ENCODE peak calls at places on chromosomes 12 and 14, in six cellular contexts. One of them, this sample, is unnamed.

GRCh38 chr12:124371970-124372555 is 77.2 kb downstream of the RFLNA start:
- DNase-seq in NCI-H1092: no peak
- DNase-seq in astrocyte of the spinal cord: no peak
- DNase-seq in fibroblast of lung: no peak
- DNase-seq in RCC 7860: no peak
- DNase-seq in NCI-H1417: no peak
- DNase-seq in this sample: no peak

GRCh38 chr12:4282892-4283511 is 9.4 kb downstream of the CCND2 start:
- DNase-seq in NCI-H1092: no peak
- DNase-seq in astrocyte of the spinal cord: no peak
- DNase-seq in fibroblast of lung: no peak
- DNase-seq in RCC 7860: no peak
- DNase-seq in NCI-H1417: no peak
- DNase-seq in this sample: no peak

GRCh38 chr12:112996501-112996900 is 18.2 kb downstream of the OAS2 start:
- DNase-seq in NCI-H1092: no peak
- DNase-seq in astrocyte of the spinal cord: no peak
- DNase-seq in fibroblast of lung: no peak
- DNase-seq in RCC 7860: no peak
- DNase-seq in NCI-H1417: no peak
- DNase-seq in this sample: no peak

GRCh38 chr12:96205909-96206308 is 11.7 kb downstream of the ELK3 start:
- DNase-seq in NCI-H1092: no peak
- DNase-seq in astrocyte of the spinal cord: no peak
- DNase-seq in fibroblast of lung: no peak
- DNase-seq in RCC 7860: no peak
- DNase-seq in NCI-H1417: no peak
- DNase-seq in this sample: no peak

GRCh38 chr12:81181701-81182100 is 103.8 kb downstream of the ACSS3 start:
- DNase-seq in NCI-H1092: no peak
- DNase-seq in astrocyte of the spinal cord: peak
- DNase-seq in fibroblast of lung: no peak
- DNase-seq in RCC 7860: no peak
- DNase-seq in NCI-H1417: no peak
- DNase-seq in this sample: no peak

GRCh38 chr14:95489163-95489887 is 27.1 kb downstream of the SYNE3 start:
- DNase-seq in NCI-H1092: no peak
- DNase-seq in astrocyte of the spinal cord: peak
- DNase-seq in fibroblast of lung: peak
- DNase-seq in RCC 7860: no peak
- DNase-seq in NCI-H1417: no peak
- DNase-seq in this sample: no peak

GRCh38 chr12:69405466-69405865 is 45.9 kb downstream of the YEATS4 start:
- DNase-seq in NCI-H1092: no peak
- DNase-seq in astrocyte of the spinal cord: peak
- DNase-seq in fibroblast of lung: peak
- DNase-seq in RCC 7860: peak
- DNase-seq in NCI-H1417: no peak
- DNase-seq in this sample: peak

GRCh38 chr12:25518512-25518911 is 34.6 kb downstream of the LMNTD1 start:
- DNase-seq in NCI-H1092: no peak
- DNase-seq in astrocyte of the spinal cord: peak
- DNase-seq in fibroblast of lung: no peak
- DNase-seq in RCC 7860: peak
- DNase-seq in NCI-H1417: no peak
- DNase-seq in this sample: peak

GRCh38 chr12:132284618-132285310 is 44.6 kb downstream of the GALNT9 start:
- DNase-seq in NCI-H1092: no peak
- DNase-seq in astrocyte of the spinal cord: no peak
- DNase-seq in fibroblast of lung: no peak
- DNase-seq in RCC 7860: peak
- DNase-seq in NCI-H1417: no peak
- DNase-seq in this sample: peak

GRCh38 chr14:33120341-33120740 is 181.7 kb downstream of the NPAS3 start:
- DNase-seq in NCI-H1092: no peak
- DNase-seq in astrocyte of the spinal cord: peak
- DNase-seq in fibroblast of lung: peak
- DNase-seq in RCC 7860: peak
- DNase-seq in NCI-H1417: no peak
- DNase-seq in this sample: peak

GRCh38 chr14:105448706-105449111 is 25.9 kb upstream of the CRIP2 start:
- DNase-seq in NCI-H1092: no peak
- DNase-seq in astrocyte of the spinal cord: peak
- DNase-seq in fibroblast of lung: peak
- DNase-seq in RCC 7860: no peak
- DNase-seq in NCI-H1417: peak
- DNase-seq in this sample: peak

GRCh38 chr12:31574803-31575573 is 15.9 kb downstream of the DENND5B start:
- DNase-seq in NCI-H1092: no peak
- DNase-seq in astrocyte of the spinal cord: peak
- DNase-seq in fibroblast of lung: peak
- DNase-seq in RCC 7860: no peak
- DNase-seq in NCI-H1417: no peak
- DNase-seq in this sample: no peak

GRCh38 chr12:82966160-82966559 is 279.5 kb downstream of the TMTC2 start:
- DNase-seq in NCI-H1092: no peak
- DNase-seq in astrocyte of the spinal cord: no peak
- DNase-seq in fibroblast of lung: no peak
- DNase-seq in RCC 7860: no peak
- DNase-seq in NCI-H1417: no peak
- DNase-seq in this sample: no peak

GRCh38 chr14:104216457-104216856 is 78.1 kb downstream of the KIF26A start:
- DNase-seq in NCI-H1092: no peak
- DNase-seq in astrocyte of the spinal cord: no peak
- DNase-seq in fibroblast of lung: no peak
- DNase-seq in RCC 7860: no peak
- DNase-seq in NCI-H1417: no peak
- DNase-seq in this sample: no peak

GRCh38 chr12:122366685-122367475 is 55.6 kb downstream of the CLIP1 start:
- DNase-seq in NCI-H1092: no peak
- DNase-seq in astrocyte of the spinal cord: peak
- DNase-seq in fibroblast of lung: peak
- DNase-seq in RCC 7860: peak
- DNase-seq in NCI-H1417: no peak
- DNase-seq in this sample: peak

GRCh38 chr12:57119694-57120093 is 8.5 kb upstream of the STAT6 start:
- DNase-seq in NCI-H1092: no peak
- DNase-seq in astrocyte of the spinal cord: no peak
- DNase-seq in fibroblast of lung: no peak
- DNase-seq in RCC 7860: no peak
- DNase-seq in NCI-H1417: no peak
- DNase-seq in this sample: no peak

GRCh38 chr12:132067182-132067581 is 76.9 kb downstream of the DDX51 start:
- DNase-seq in NCI-H1092: no peak
- DNase-seq in astrocyte of the spinal cord: peak
- DNase-seq in fibroblast of lung: no peak
- DNase-seq in RCC 7860: no peak
- DNase-seq in NCI-H1417: no peak
- DNase-seq in this sample: no peak

GRCh38 chr14:95478309-95478708 is 38.1 kb downstream of the SYNE3 start:
- DNase-seq in NCI-H1092: no peak
- DNase-seq in astrocyte of the spinal cord: no peak
- DNase-seq in fibroblast of lung: no peak
- DNase-seq in RCC 7860: no peak
- DNase-seq in NCI-H1417: no peak
- DNase-seq in this sample: no peak

GRCh38 chr12:12985817-12986408 is 14.2 kb downstream of the HEBP1 start:
- DNase-seq in NCI-H1092: no peak
- DNase-seq in astrocyte of the spinal cord: peak
- DNase-seq in fibroblast of lung: peak
- DNase-seq in RCC 7860: no peak
- DNase-seq in NCI-H1417: no peak
- DNase-seq in this sample: peak

GRCh38 chr14:75522919-75523318 is 650 bp downstream of the BATF start:
- DNase-seq in NCI-H1092: no peak
- DNase-seq in astrocyte of the spinal cord: no peak
- DNase-seq in fibroblast of lung: no peak
- DNase-seq in RCC 7860: no peak
- DNase-seq in NCI-H1417: no peak
- DNase-seq in this sample: no peak

GRCh38 chr12:129064201-129064881 is 211.1 kb downstream of the GLT1D1 start:
- DNase-seq in NCI-H1092: peak
- DNase-seq in astrocyte of the spinal cord: no peak
- DNase-seq in fibroblast of lung: no peak
- DNase-seq in RCC 7860: no peak
- DNase-seq in NCI-H1417: peak
- DNase-seq in this sample: no peak

GRCh38 chr12:113486722-113487121 is 15.1 kb upstream of the LHX5 start:
- DNase-seq in NCI-H1092: no peak
- DNase-seq in astrocyte of the spinal cord: no peak
- DNase-seq in fibroblast of lung: no peak
- DNase-seq in RCC 7860: no peak
- DNase-seq in NCI-H1417: no peak
- DNase-seq in this sample: no peak

GRCh38 chr12:56221233-56221756 is 427 bp downstream of the RNF41 start:
- DNase-seq in NCI-H1092: no peak
- DNase-seq in astrocyte of the spinal cord: peak
- DNase-seq in fibroblast of lung: peak
- DNase-seq in RCC 7860: no peak
- DNase-seq in NCI-H1417: peak
- DNase-seq in this sample: peak

GRCh38 chr12:111450676-111451075 is 45.0 kb downstream of the SH2B3 start:
- DNase-seq in NCI-H1092: no peak
- DNase-seq in astrocyte of the spinal cord: no peak
- DNase-seq in fibroblast of lung: no peak
- DNase-seq in RCC 7860: no peak
- DNase-seq in NCI-H1417: no peak
- DNase-seq in this sample: no peak

GRCh38 chr12:107593713-107594381 is 91.8 kb upstream of the PWP1 start:
- DNase-seq in NCI-H1092: no peak
- DNase-seq in astrocyte of the spinal cord: no peak
- DNase-seq in fibroblast of lung: no peak
- DNase-seq in RCC 7860: no peak
- DNase-seq in NCI-H1417: no peak
- DNase-seq in this sample: peak

This sample was measured in ACHN.